ENCODE peak calls at places on chromosomes 7 and 10, in eight cellular contexts. O is heart right ventricle; K is non-pigmented ciliary epithelial cell; Q is AG10803; R is RPMI8226; I is activated CD4-positive, alpha-beta T cell treated with anti-CD3 and anti-CD28 coated beads, Interleukin-2, amount 50 U/mL, for 48 hours; S is chondrocyte; P is progenitor cell of endocrine pancreas. U is an unnamed sample.

GRCh38 chr10:556971-557370 is 132.5 kb downstream of the DIP2C start:
- DNase-seq in O (no peak), K (no peak), Q (no peak), R (no peak), I (no peak), S (no peak), P (no peak), U (no peak)

GRCh38 chr10:125117941-125118630 is 42.3 kb downstream of the CTBP2 start:
- DNase-seq in O (no peak), K (no peak), Q (peak), R (no peak), I (no peak), S (peak), P (no peak), U (no peak)

GRCh38 chr7:130996205-130996840 is 262.3 kb upstream of the KLF14 start:
- DNase-seq in O (no peak), K (no peak), Q (peak), R (no peak), I (no peak), S (no peak), P (no peak), U (no peak)

GRCh38 chr7:1623810-1624209 is 46.3 kb upstream of the ELFN1 start:
- DNase-seq in O (no peak), K (no peak), Q (no peak), R (no peak), I (no peak), S (no peak), P (no peak), U (no peak)

GRCh38 chr10:109978481-109978880 is 29.3 kb upstream of the ADD3 start:
- DNase-seq in O (peak), K (no peak), Q (peak), R (peak), I (peak), S (no peak), P (no peak), U (peak)

GRCh38 chr10:70805619-70806215 is 10.0 kb upstream of the SGPL1 start:
- DNase-seq in O (no peak), K (no peak), Q (no peak), R (no peak), I (no peak), S (no peak), P (no peak), U (no peak)

GRCh38 chr10:51007781-51008180 is 66.5 kb upstream of the PRKG1 start:
- DNase-seq in O (no peak), K (no peak), Q (peak), R (no peak), I (no peak), S (no peak), P (no peak), U (no peak)

GRCh38 chr7:130454959-130455358 is 14.1 kb upstream of the CEP41 start:
- DNase-seq in O (no peak), K (no peak), Q (no peak), R (no peak), I (no peak), S (no peak), P (no peak), U (no peak)

GRCh38 chr7:30656611-30657010 is 25.6 kb downstream of the CRHR2 start:
- DNase-seq in O (no peak), K (no peak), Q (no peak), R (no peak), I (no peak), S (peak), P (no peak), U (no peak)

GRCh38 chr7:12244129-12244528 is 33.0 kb downstream of the TMEM106B start:
- DNase-seq in O (no peak), K (no peak), Q (peak), R (peak), I (no peak), S (no peak), P (no peak), U (peak)

GRCh38 chr7:3673524-3673923 is 372.5 kb downstream of the SDK1 start:
- DNase-seq in O (no peak), K (no peak), Q (no peak), R (peak), I (peak), S (no peak), P (no peak), U (peak)

GRCh38 chr10:16155761-16156322 is 281.0 kb upstream of the PTER start:
- DNase-seq in O (no peak), K (no peak), Q (no peak), R (no peak), I (no peak), S (no peak), P (no peak), U (no peak)

GRCh38 chr10:18608581-18608980 is 42.8 kb downstream of the NSUN6 start:
- DNase-seq in O (no peak), K (no peak), Q (no peak), R (no peak), I (no peak), S (no peak), P (no peak), U (no peak)

GRCh38 chr7:45055016-45055415 is 33.8 kb downstream of the NACAD start:
- DNase-seq in O (no peak), K (no peak), Q (no peak), R (no peak), I (no peak), S (no peak), P (no peak), U (no peak)

GRCh38 chr10:79358811-79359210 is 11.5 kb downstream of the PPIF start:
- DNase-seq in O (no peak), K (no peak), Q (no peak), R (no peak), I (no peak), S (no peak), P (no peak), U (peak)

GRCh38 chr7:71900556-71900955 is 511.6 kb downstream of the CALN1 start:
- DNase-seq in O (no peak), K (no peak), Q (no peak), R (peak), I (no peak), S (no peak), P (no peak), U (no peak)

GRCh38 chr10:130377986-130378545 is 241.9 kb downstream of the GLRX3 start:
- DNase-seq in O (no peak), K (no peak), Q (no peak), R (no peak), I (no peak), S (no peak), P (no peak), U (no peak)

GRCh38 chr10:97399843-97400545 is 1.1 kb downstream of the RRP12 start:
- DNase-seq in O (peak), K (no peak), Q (peak), R (peak), I (peak), S (no peak), P (no peak), U (peak)

U was measured in Caco-2.